ENCODE peak calls at places on chromosomes 6 and 20, in four cellular contexts. F is foreskin fibroblast, R is PC-9, O is A549. T is an unnamed sample.

GRCh38 chr6:135182120-135182992 is 1.2 kb downstream of the MYB start:
- DNase-seq in F (no peak), R (peak), O (no peak), T (peak)

GRCh38 chr20:30168025-30168799 is 1089.3 kb upstream of the DEFB115 start:
- DNase-seq in F (no peak), R (no peak), O (no peak), T (peak)

GRCh38 chr20:25057234-25058050 is 497 bp downstream of the ACSS1 start:
- DNase-seq in F (peak), R (peak), O (peak), T (peak)

GRCh38 chr6:133741375-133741861 is 147.5 kb upstream of the TCF21 start:
- DNase-seq in F (no peak), R (peak), O (peak), T (peak)

GRCh38 chr6:35725721-35726438 is 11.0 kb upstream of the ARMC12 start:
- DNase-seq in F (peak), R (no peak), O (no peak), T (peak)

GRCh38 chr20:3354247-3354646 is 53.2 kb downstream of the DNAAF9 start:
- DNase-seq in F (no peak), R (no peak), O (no peak), T (no peak)

GRCh38 chr6:84657486-84657885 is 106.9 kb downstream of the TBX18 start:
- DNase-seq in F (peak), R (peak), O (no peak), T (peak)

GRCh38 chr6:136471372-136471771 is 78.8 kb downstream of the MAP7 start:
- DNase-seq in F (no peak), R (no peak), O (no peak), T (no peak)

GRCh38 chr20:56513096-56513806 is 11.3 kb upstream of the FAM209A start:
- DNase-seq in F (no peak), R (no peak), O (no peak), T (no peak)

GRCh38 chr6:32944265-32944664 is 3.4 kb upstream of the HLA-DMB start:
- DNase-seq in F (no peak), R (no peak), O (no peak), T (no peak)
- H3K4me3 ChIP-seq in F (no peak), R (no peak), O (no peak), T (no peak)

DNA sequence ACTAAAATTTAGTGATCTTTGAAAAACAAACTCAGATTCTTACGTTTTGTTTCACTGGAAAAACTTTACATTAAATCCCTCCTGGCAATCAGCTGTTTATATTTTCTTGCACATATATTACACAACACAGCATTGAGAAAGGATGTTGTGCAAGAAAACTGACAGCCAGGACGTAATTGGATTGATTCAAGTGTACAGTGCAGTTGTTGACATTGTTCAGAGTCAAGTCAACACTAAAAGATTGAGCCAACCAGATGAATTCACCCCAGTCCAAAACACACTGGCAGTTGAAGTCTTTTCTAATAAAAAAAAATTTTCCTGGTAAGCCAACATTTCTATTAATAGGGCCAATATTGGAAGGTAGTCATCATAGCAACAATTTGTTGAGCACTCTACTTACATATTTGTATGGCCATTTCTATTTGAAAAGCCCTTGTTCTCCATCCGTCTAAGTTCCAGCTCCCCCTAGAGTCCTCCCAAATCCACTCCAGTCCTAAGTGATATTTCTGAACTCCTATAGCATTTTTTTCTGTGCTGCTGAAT is 20.9 kb upstream of the VNN1 start:
- DNase-seq in F (peak), R (peak), O (no peak), T (peak)
- TF ChIP-seq CTCF in F (peak), R (peak), O (peak), T (peak)

GRCh38 chr20:37380864-37381579 is 35.1 kb downstream of the SRC start:
- DNase-seq in F (no peak), R (no peak), O (no peak), T (no peak)

GRCh38 chr20:37378420-37378784 is 32.5 kb downstream of the SRC start:
- DNase-seq in F (no peak), R (no peak), O (no peak), T (no peak)

GRCh38 chr20:37377346-37378081 is 31.6 kb downstream of the SRC start:
- DNase-seq in F (no peak), R (no peak), O (no peak), T (no peak)

GRCh38 chr20:37379967-37380828 is 34.3 kb downstream of the SRC start:
- DNase-seq in F (peak), R (peak), O (peak), T (peak)

GRCh38 chr20:37378785-37379598 is 33.1 kb downstream of the SRC start:
- DNase-seq in F (no peak), R (no peak), O (peak), T (peak)
- H3K4me3 ChIP-seq in F (no peak), R (no peak), O (no peak), T (no peak)

GRCh38 chr20:38903335-38903734 is 22.9 kb upstream of the FAM83D start:
- DNase-seq in F (no peak), R (no peak), O (no peak), T (no peak)
- TF ChIP-seq CTCF in F (no peak), R (no peak), O (no peak), T (no peak)

GRCh38 chr6:106363401-106364138 is 3.1 kb downstream of the CRYBG1 start:
- DNase-seq in F (no peak), R (peak), O (no peak), T (no peak)

GRCh38 chr6:106360989-106361430 is 493 bp downstream of the CRYBG1 start:
- DNase-seq in F (no peak), R (no peak), O (no peak), T (no peak)

GRCh38 chr6:106359989-106360409 is 518 bp upstream of the CRYBG1 start:
- DNase-seq in F (no peak), R (no peak), O (no peak), T (no peak)

GRCh38 chr6:106356382-106356781 is 4.1 kb upstream of the CRYBG1 start:
- DNase-seq in F (no peak), R (peak), O (no peak), T (no peak)

GRCh38 chr6:106360410-106360988 is at the start of gene CRYBG1:
- DNase-seq in F (no peak), R (peak), O (peak), T (peak)
- H3K4me3 ChIP-seq in F (peak), R (peak), O (peak), T (peak)

GRCh38 chr6:119351005-119351394 is 1.4 kb upstream of the MAN1A1 start:
- DNase-seq in F (no peak), R (no peak), O (no peak), T (peak)
- TF ChIP-seq CTCF in F (peak), R (peak), O (peak), T (peak)

DNA sequence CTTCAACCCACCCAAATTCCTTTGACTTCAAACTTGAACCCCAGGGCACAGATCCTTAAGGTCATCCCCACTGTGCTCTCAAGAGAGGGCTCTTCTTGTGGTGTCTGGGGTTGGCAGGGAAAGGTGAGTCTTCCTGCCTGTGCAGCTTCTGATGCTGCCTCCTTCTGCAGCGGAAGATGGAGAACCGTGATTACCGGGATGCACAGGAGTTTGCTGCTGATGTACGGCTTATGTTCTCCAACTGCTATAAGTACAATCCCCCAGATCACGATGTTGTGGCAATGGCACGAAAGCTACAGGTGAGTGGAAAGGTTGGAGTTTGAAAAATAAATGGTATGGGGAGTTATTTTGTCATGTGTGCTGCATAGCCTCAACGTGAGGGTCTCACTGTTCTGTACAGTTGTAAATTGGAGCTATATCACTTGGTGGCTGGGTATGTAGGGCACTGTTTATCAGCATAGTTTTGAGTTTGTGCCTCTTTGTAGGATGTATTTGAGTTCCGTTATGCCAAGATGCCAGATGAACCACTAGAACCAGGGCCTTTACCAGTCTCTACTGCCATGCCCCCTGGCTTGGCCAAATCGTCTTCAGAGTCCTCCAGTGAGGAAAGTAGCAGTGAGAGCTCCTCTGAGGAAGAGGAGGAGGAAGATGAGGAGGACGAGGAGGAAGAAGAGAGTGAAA is 9.0 kb downstream of the BRD2 start:
- DNase-seq in F (no peak), R (no peak), O (no peak), T (no peak)
- H3K4me3 ChIP-seq in F (peak), R (no peak), O (no peak), T (no peak)

T was measured in fibroblast of villous mesenchyme.